ENCODE peak calls at places on chromosomes 6 and 20, in eight cellular contexts. O, D, E, K, R, Y, L and G are unnamed samples.

GRCh38 chr6:4480788-4481725 is 295.1 kb upstream of the CDYL start:
- DNase-seq in R (no peak), Y (no peak), D (no peak), L (no peak), E (peak; percentile 39), O (no peak), K (no peak), G (no peak)

GRCh38 chr20:59571591-59572314 is 32.6 kb upstream of the PHACTR3 start:
- DNase-seq in D (peak; percentile 39), E (peak; percentile 87), L (peak; percentile 63), Y (peak; percentile 66), K (peak; percentile 5), O (peak; percentile 86), R (no peak), G (peak; percentile 23)

GRCh38 chr20:64164123-64164836 is at the start of gene MYT1:
- DNase-seq in O (no peak), K (peak; percentile 73), Y (peak; percentile 97), E (no peak), D (no peak), L (no peak), R (no peak), G (no peak)

GRCh38 chr6:158358450-158359077 is 46.3 kb downstream of the TULP4 start:
- DNase-seq in Y (no peak), L (no peak), D (no peak), E (no peak), K (no peak), O (no peak), R (no peak), G (no peak)

GRCh38 chr6:158170656-158171081 is 2.5 kb downstream of the GTF2H5 start:
- DNase-seq in K (no peak), E (peak; percentile 34), L (peak; percentile 93), Y (no peak), D (no peak), O (peak; percentile 59), R (peak; percentile 95), G (no peak)

GRCh38 chr6:39310542-39310941 is 3.7 kb downstream of the KCNK17 start:
- DNase-seq in R (no peak), K (no peak), L (no peak), E (no peak), Y (no peak), O (no peak), D (no peak), G (peak; percentile 30)

GRCh38 chr6:127914240-127914639 is 13.4 kb upstream of the THEMIS start:
- DNase-seq in R (no peak), Y (no peak), O (no peak), E (no peak), L (peak; percentile 25), K (no peak), D (no peak), G (no peak)

GRCh38 chr6:29552512-29553051 is 7.0 kb downstream of the UBD start:
- DNase-seq in D (no peak), O (peak; percentile 85), Y (no peak), R (peak; percentile 46), L (peak; percentile 76), E (peak; percentile 62), K (no peak), G (no peak)

GRCh38 chr20:13457487-13457886 is 181.2 kb downstream of the TASP1 start:
- DNase-seq in O (no peak), Y (no peak), L (no peak), K (no peak), E (no peak), D (no peak), R (no peak), G (no peak)

GRCh38 chr20:22557403-22558276 is 26.7 kb downstream of the FOXA2 start:
- DNase-seq in K (no peak), D (no peak), Y (no peak), R (no peak), L (no peak), E (no peak), O (no peak), G (no peak)

GRCh38 chr20:11549172-11550117 is 368.2 kb upstream of the BTBD3 start:
- DNase-seq in O (no peak), D (no peak), Y (peak; percentile 90), K (no peak), E (no peak), R (no peak), L (no peak), G (no peak)

GRCh38 chr6:49070411-49070810 is 392.6 kb downstream of the MMUT start:
- DNase-seq in K (no peak), L (no peak), R (no peak), D (no peak), O (no peak), Y (no peak), E (no peak), G (no peak)